ENCODE peak calls at places on chromosome 4, in seven cellular contexts. F is OCI-LY7, I is Peyer's patch, Y is mammary epithelial cell, N is fibroblast of lung, M is WERI-Rb-1, D is left ventricle myocardium inferior. P is an unnamed sample.

GRCh38 chr4:94409375-94409679 is 42.4 kb upstream of the PDLIM5 start:
- DNase-seq in F (no peak), I (no peak), Y (no peak), N (no peak), M (no peak), D (no peak), P (no peak)

GRCh38 chr4:5142726-5143125 is 91.4 kb downstream of the STK32B start:
- DNase-seq in F (peak), I (no peak), Y (peak), N (peak), M (peak), D (no peak), P (no peak)

GRCh38 chr4:113222006-113222405 is 172.6 kb downstream of the ANK2 start:
- DNase-seq in F (no peak), I (no peak), Y (no peak), N (peak), M (no peak), D (no peak), P (no peak)

GRCh38 chr4:139030614-139031235 is 15.1 kb downstream of the NOCT start:
- DNase-seq in F (peak), I (peak), Y (peak), N (peak), M (peak), D (peak), P (peak)

GRCh38 chr4:150056569-150056968 is 21.7 kb upstream of the DCLK2 start:
- DNase-seq in F (no peak), I (no peak), Y (no peak), N (peak), M (no peak), D (no peak), P (no peak)

GRCh38 chr4:183602444-183603102 is 56.4 kb downstream of the RWDD4 start:
- DNase-seq in F (no peak), I (no peak), Y (peak), N (peak), M (no peak), D (no peak), P (no peak)

GRCh38 chr4:182901337-182901736 is 15.8 kb downstream of the DCTD start:
- DNase-seq in F (no peak), I (no peak), Y (no peak), N (no peak), M (peak), D (no peak), P (peak)

GRCh38 chr4:30938956-30939528 is 218.9 kb downstream of the PCDH7 start:
- DNase-seq in F (no peak), I (no peak), Y (peak), N (no peak), M (no peak), D (no peak), P (no peak)

GRCh38 chr4:163816494-163816893 is 322.0 kb downstream of the TMA16 start:
- DNase-seq in F (peak), I (no peak), Y (no peak), N (no peak), M (no peak), D (no peak), P (no peak)

GRCh38 chr4:55348436-55348835 is 2.4 kb downstream of the SRD5A3 start:
- DNase-seq in F (no peak), I (no peak), Y (peak), N (no peak), M (no peak), D (no peak), P (no peak)

GRCh38 chr4:83536649-83537352 is 893 bp downstream of the GPAT3 start:
- DNase-seq in F (no peak), I (no peak), Y (no peak), N (peak), M (no peak), D (no peak), P (no peak)
- H3K4me3 ChIP-seq in F (no peak), I (peak), Y (peak), N (peak), M (peak), D (peak), P (peak)

DNA sequence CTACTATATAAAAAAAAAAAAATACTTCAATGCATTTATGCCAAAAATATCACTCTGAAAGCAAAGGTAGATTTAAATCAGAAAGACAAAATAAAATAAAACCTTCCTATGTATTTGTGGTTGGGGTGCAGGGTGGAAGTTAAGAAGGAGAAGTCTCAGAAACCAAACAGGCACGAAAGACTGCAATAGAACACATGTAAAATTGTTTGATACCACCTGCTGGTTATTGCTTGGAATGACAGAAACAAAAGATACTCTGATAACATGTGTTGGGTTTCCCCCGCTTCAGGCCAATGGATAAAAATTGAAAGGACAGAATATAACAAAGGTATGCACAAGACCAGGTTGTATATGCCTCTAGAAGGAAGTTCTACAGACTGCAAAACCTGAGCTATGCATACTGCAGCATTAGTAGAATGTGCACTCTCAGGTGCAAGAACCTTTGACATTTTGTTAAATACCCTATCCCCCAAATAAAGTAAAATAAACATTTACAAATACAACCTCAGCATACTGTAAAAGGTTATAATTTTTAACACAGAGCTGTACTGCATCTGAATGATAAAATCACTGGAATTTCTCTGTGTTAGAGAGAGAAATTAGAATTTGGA is 118.8 kb downstream of the GABRA2 start:
- DNase-seq in F (peak), I (no peak), Y (peak), N (peak), M (peak), D (no peak), P (no peak)
- TF ChIP-seq CTCF in F (peak), I (peak), Y (peak), N (peak), M (peak), D (peak), P (peak)

DNA sequence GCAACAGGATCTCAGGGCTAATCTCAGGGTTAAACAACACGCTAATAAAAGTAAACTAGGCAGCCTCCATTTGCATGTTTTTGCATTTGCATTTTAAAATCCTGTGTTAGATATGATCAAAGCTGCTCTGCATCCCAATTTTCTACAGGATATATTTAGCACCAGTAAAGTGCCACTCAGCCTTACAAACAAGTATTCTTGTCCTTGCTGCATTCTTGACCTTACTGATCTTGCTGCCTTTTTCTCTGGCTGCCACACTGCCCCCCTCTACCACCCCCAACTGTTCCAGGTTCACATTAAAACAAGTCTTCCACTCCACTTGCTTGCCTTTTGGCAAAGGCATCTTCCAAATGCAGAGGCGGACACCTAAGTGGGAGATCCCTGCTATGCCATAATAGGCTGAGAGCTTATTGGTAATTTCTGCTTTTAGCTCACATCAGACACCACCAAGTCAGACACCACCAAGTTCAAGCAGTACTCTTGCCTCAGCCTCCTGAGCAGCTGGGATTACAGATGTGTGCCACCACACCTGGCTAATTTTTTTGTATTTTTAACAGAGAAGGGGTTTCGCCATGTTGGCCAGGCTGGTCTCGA is 48.1 kb downstream of the GPRIN3 start:
- DNase-seq in F (no peak), I (no peak), Y (no peak), N (no peak), M (no peak), D (no peak), P (no peak)
- H3K4me3 ChIP-seq in F (no peak), I (no peak), Y (no peak), N (no peak), M (no peak), D (no peak), P (no peak)

DNA sequence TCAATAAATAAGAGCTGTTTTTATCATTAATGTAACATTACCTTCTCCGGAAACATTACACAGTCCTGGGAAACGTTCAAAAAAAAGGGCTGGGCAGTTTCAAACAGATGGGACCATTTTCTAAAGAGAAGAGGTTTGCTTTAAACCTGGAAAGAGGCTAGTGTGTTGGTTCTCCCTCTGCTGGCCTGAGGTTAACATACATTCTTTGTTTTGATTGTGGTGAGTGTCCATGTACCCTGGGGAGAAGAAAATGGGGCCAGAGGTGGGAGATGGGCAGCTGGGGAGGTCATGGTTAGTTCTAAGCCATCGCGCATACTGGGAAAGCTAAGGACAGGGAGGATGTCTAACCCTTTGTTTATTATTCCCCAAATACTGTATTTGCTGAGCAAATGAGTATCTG is 194.7 kb downstream of the CPEB2 start:
- DNase-seq in F (no peak), I (no peak), Y (peak), N (peak), M (peak), D (no peak), P (no peak)
- TF ChIP-seq CTCF in F (peak), I (no peak), Y (peak), N (peak), M (peak), D (peak), P (no peak)

GRCh38 chr4:78059524-78059889 is 2.4 kb downstream of the FRAS1 start:
- DNase-seq in F (peak), I (no peak), Y (peak), N (peak), M (peak), D (peak), P (no peak)
- H3K4me3 ChIP-seq in F (peak), I (peak), Y (peak), N (peak), M (peak), D (peak), P (peak)

DNA sequence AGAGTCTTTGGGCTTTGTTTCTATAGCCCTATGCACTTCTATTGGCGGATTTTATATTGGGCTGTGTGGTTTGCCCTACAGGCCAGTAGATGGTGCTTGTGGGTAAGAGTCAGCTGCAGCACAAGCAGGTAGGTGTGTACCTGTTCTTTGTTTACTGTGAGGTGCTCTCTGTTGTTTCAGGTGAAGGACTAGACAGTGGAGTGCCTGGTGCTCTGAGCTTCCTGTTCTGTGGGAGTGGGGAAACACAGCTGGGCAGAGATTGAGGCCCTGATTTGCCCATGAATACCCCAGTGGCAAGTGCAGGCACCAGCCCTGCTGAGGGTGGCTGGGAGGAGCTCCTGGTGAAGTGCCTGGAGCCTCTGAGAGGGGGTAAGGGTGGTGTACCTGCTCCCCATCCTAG is 26.3 kb upstream of the UCP1 start:
- DNase-seq in F (peak), I (no peak), Y (peak), N (peak), M (peak), D (no peak), P (no peak)
- TF ChIP-seq CTCF in F (peak), I (peak), Y (peak), N (peak), M (peak), D (peak), P (peak)

P was measured in right lobe of liver.